ENCODE peak calls at places on chromosomes 4 and X, in five cellular contexts. One of them, this sample, is unnamed. For H3K4me1, the result is how much of the 10 kb centered on the place peaks cover.

GRCh38 chr4:5885733-5886132 is 7.2 kb downstream of the CRMP1 start:
- DNase-seq in HepG2: no peak
- DNase-seq in K562: no peak
- DNase-seq in A549: no peak
- DNase-seq in GM12878: no peak
- DNase-seq in this sample: no peak

GRCh38 chrX:154525606-154526490 is 9.8 kb upstream of the FAM3A start:
- DNase-seq in GM12878: no peak
- DNase-seq in A549: no peak
- DNase-seq in HepG2: no peak
- DNase-seq in K562: no peak
- DNase-seq in this sample: no peak

GRCh38 chrX:13013353-13014110 is 30.9 kb downstream of the FAM9C start:
- DNase-seq in K562: peak
- DNase-seq in GM12878: no peak
- DNase-seq in A549: no peak
- DNase-seq in HepG2: no peak
- DNase-seq in this sample: no peak

GRCh38 chr4:7222521-7222920 is 30.2 kb downstream of the SORCS2 start:
- DNase-seq in HepG2: no peak
- DNase-seq in GM12878: no peak
- DNase-seq in K562: no peak
- DNase-seq in A549: no peak
- DNase-seq in this sample: no peak

GRCh38 chr4:47933798-47934197 is 19.4 kb upstream of the NFXL1 start:
- DNase-seq in HepG2: peak
- DNase-seq in GM12878: no peak
- DNase-seq in K562: peak
- DNase-seq in A549: peak
- DNase-seq in this sample: peak

GRCh38 chrX:53435997-53436396 is 1.8 kb upstream of the HSD17B10 start:
- DNase-seq in HepG2: peak
- DNase-seq in GM12878: peak
- DNase-seq in A549: peak
- DNase-seq in K562: peak
- DNase-seq in this sample: peak

GRCh38 chr4:89549907-89550306 is 242.3 kb upstream of the GPRIN3 start:
- DNase-seq in GM12878: no peak
- DNase-seq in HepG2: no peak
- DNase-seq in K562: no peak
- DNase-seq in A549: no peak
- DNase-seq in this sample: no peak

GRCh38 chr4:26858035-26858918 is 2.4 kb upstream of the STIM2 start:
- DNase-seq in K562: peak
- DNase-seq in HepG2: no peak
- DNase-seq in GM12878: no peak
- DNase-seq in A549: no peak
- DNase-seq in this sample: no peak

GRCh38 chr4:145179201-145179860 is 1.1 kb downstream of the OTUD4 start:
- DNase-seq in K562: peak
- DNase-seq in GM12878: peak
- DNase-seq in HepG2: peak
- DNase-seq in A549: peak
- DNase-seq in this sample: peak

GRCh38 chr4:139782926-139783542 is 117.4 kb downstream of the MGST2 start:
- DNase-seq in K562: no peak
- DNase-seq in GM12878: no peak
- DNase-seq in A549: no peak
- DNase-seq in HepG2: no peak
- DNase-seq in this sample: no peak

GRCh38 chr4:139777757-139778156 is 112.1 kb downstream of the MGST2 start:
- DNase-seq in A549: no peak
- DNase-seq in GM12878: no peak
- DNase-seq in K562: no peak
- DNase-seq in HepG2: no peak
- DNase-seq in this sample: no peak

GRCh38 chr4:139783761-139784484 is 118.3 kb downstream of the MGST2 start:
- DNase-seq in A549: no peak
- DNase-seq in K562: no peak
- DNase-seq in GM12878: no peak
- DNase-seq in HepG2: peak
- DNase-seq in this sample: peak

GRCh38 chr4:139776235-139776634 is 110.6 kb downstream of the MGST2 start:
- DNase-seq in HepG2: no peak
- DNase-seq in A549: no peak
- DNase-seq in K562: no peak
- DNase-seq in GM12878: no peak
- DNase-seq in this sample: no peak

GRCh38 chr4:139779653-139780052 is 114.0 kb downstream of the MGST2 start:
- DNase-seq in HepG2: no peak
- DNase-seq in K562: no peak
- DNase-seq in A549: no peak
- DNase-seq in GM12878: no peak
- DNase-seq in this sample: no peak
- H3K4me1 ChIP-seq in HepG2: under half
- H3K4me1 ChIP-seq in K562: under half
- H3K4me1 ChIP-seq in A549: under half
- H3K4me1 ChIP-seq in GM12878: under half
- H3K4me1 ChIP-seq in this sample: under half

GRCh38 chrX:24259544-24260240 is 54.2 kb downstream of the SUPT20HL2 start:
- DNase-seq in A549: peak
- DNase-seq in K562: peak
- DNase-seq in HepG2: peak
- DNase-seq in GM12878: no peak
- DNase-seq in this sample: peak
- TF ChIP-seq JUNB in A549: no peak
- TF ChIP-seq JUNB in K562: no peak
- TF ChIP-seq JUNB in HepG2: no peak
- TF ChIP-seq JUNB in GM12878: no peak
- TF ChIP-seq JUNB in this sample: no peak

GRCh38 chr4:71065991-71066390 is 72.5 kb downstream of the DCK start:
- DNase-seq in GM12878: no peak
- DNase-seq in A549: no peak
- DNase-seq in HepG2: no peak
- DNase-seq in K562: no peak
- DNase-seq in this sample: no peak

GRCh38 chr4:71069063-71069462 is 75.6 kb downstream of the DCK start:
- DNase-seq in K562: no peak
- DNase-seq in HepG2: no peak
- DNase-seq in GM12878: no peak
- DNase-seq in A549: no peak
- DNase-seq in this sample: no peak

GRCh38 chr4:71064521-71064920 is 71.1 kb downstream of the DCK start:
- DNase-seq in HepG2: no peak
- DNase-seq in GM12878: no peak
- DNase-seq in A549: no peak
- DNase-seq in K562: no peak
- DNase-seq in this sample: no peak

GRCh38 chr4:71070015-71070414 is 76.6 kb downstream of the DCK start:
- DNase-seq in HepG2: no peak
- DNase-seq in GM12878: no peak
- DNase-seq in A549: no peak
- DNase-seq in K562: no peak
- DNase-seq in this sample: no peak

GRCh38 chr4:71066737-71067716 is 73.6 kb downstream of the DCK start:
- DNase-seq in GM12878: no peak
- DNase-seq in K562: no peak
- DNase-seq in A549: no peak
- DNase-seq in HepG2: peak
- DNase-seq in this sample: no peak
- TF ChIP-seq REST in GM12878: no peak
- TF ChIP-seq REST in K562: no peak
- TF ChIP-seq REST in A549: no peak
- TF ChIP-seq REST in HepG2: no peak
- TF ChIP-seq REST in this sample: no peak

GRCh38 chr4:169236901-169237626 is 33.7 kb downstream of the SH3RF1 start:
- DNase-seq in GM12878: no peak
- DNase-seq in HepG2: no peak
- DNase-seq in K562: no peak
- DNase-seq in A549: no peak
- DNase-seq in this sample: no peak
- H3K4me1 ChIP-seq in GM12878: under half
- H3K4me1 ChIP-seq in HepG2: under half
- H3K4me1 ChIP-seq in K562: under half
- H3K4me1 ChIP-seq in A549: under half
- H3K4me1 ChIP-seq in this sample: under half

GRCh38 chrX:135477576-135477975 is 42.9 kb upstream of the INTS6L start:
- DNase-seq in K562: peak
- DNase-seq in A549: peak
- DNase-seq in HepG2: peak
- DNase-seq in GM12878: no peak
- DNase-seq in this sample: peak
- TF ChIP-seq JUNB in K562: no peak
- TF ChIP-seq JUNB in A549: no peak
- TF ChIP-seq JUNB in HepG2: no peak
- TF ChIP-seq JUNB in GM12878: no peak
- TF ChIP-seq JUNB in this sample: no peak

This sample was measured in GM23338.